ENCODE peak calls at places on chromosomes 4 and X, in five cellular contexts. V is uterus, R is HepG2, J is ascending aorta, F is A673. Q is an unnamed sample.

GRCh38 chrX:69027181-69028005 is 137.9 kb downstream of the PJA1 start:
- DNase-seq in F (no peak), J (peak; percentile 44), R (no peak), V (no peak), Q (no peak)

GRCh38 chr4:120839624-120839973 is 82.9 kb downstream of the PRDM5 start:
- DNase-seq in F (no peak), R (no peak), J (no peak), V (no peak), Q (no peak)

GRCh38 chr4:89509708-89510269 is 202.2 kb upstream of the GPRIN3 start:
- DNase-seq in J (no peak), R (no peak), F (no peak), V (no peak), Q (no peak)

GRCh38 chr4:78417603-78418002 is 134.0 kb upstream of the ANXA3 start:
- DNase-seq in F (no peak), J (no peak), R (no peak), V (no peak), Q (no peak)

GRCh38 chr4:84070293-84070692 is 428.8 kb downstream of the NKX6-1 start:
- DNase-seq in V (no peak), J (no peak), F (peak; percentile 4), R (no peak), Q (no peak)

GRCh38 chr4:139968831-139969230 is 185.2 kb downstream of the MAML3 start:
- DNase-seq in J (no peak), F (no peak), V (no peak), R (no peak), Q (no peak)

GRCh38 chr4:165325732-165326512 is 1.5 kb upstream of the MSMO1 start:
- DNase-seq in F (peak; percentile 18), R (peak; percentile 49), V (no peak), J (no peak), Q (no peak)

GRCh38 chrX:153475751-153476281 is 5.4 kb upstream of the HAUS7 start:
- DNase-seq in R (no peak), J (no peak), F (no peak), V (no peak), Q (no peak)

GRCh38 chr4:61805979-61806378 is 605.9 kb downstream of the ADGRL3 start:
- DNase-seq in J (no peak), F (no peak), R (no peak), V (no peak), Q (no peak)

GRCh38 chr4:77149789-77150188 is 7.2 kb upstream of the CCNG2 start:
- DNase-seq in F (no peak), V (no peak), R (no peak), J (no peak), Q (no peak)

DNA sequence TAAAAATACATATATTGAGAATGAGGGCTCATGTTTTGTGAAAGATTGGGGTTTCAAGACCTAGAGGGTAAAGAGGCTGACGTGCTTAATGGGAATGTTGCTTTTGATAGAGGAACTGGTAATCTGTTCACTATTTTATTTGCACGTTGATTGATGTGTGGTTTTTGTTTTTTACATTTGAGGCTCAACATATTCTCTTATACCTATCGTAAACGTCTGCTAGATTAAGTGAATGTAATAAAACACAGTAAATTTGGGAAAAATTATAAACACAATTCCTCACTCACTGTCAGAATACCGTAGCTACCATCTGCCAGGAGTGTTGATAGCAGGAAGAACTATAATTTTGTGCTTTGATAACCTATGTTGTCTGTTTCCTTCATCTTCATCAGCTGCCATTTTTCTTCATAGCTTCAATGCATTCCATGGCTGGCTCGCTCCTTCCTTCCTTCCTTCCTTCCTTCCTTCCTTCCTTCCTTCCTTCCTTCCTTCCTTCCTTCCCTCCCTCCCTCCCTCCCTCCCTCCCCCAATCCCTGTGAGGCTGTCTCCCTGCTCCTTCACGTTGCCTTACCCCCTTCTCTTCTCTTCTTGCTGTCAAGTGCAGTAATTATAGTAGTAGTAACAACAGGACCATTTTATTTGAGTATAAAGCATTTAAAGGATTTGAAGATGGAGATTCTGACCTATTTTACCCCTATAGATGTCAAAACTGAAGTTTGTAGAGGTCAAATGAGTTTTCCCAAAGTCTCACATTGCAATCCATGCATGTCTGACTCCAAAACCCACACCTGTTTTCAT is 20.3 kb downstream of the KIT start:
- DNase-seq in V (no peak), F (peak; percentile 74), J (no peak), R (no peak), Q (no peak)
- H3K27ac ChIP-seq in V (no peak overlapping the region), F (peak overlapping the region; percentile 93), J (no peak overlapping the region), R (no peak overlapping the region), Q (no peak overlapping the region)

GRCh38 chr4:24576276-24576675 is 8.1 kb downstream of the DHX15 start:
- DNase-seq in F (no peak), J (no peak), R (no peak), V (no peak), Q (no peak)

GRCh38 chr4:24574256-24574655 is 10.1 kb downstream of the DHX15 start:
- DNase-seq in R (no peak), F (no peak), V (no peak), J (no peak), Q (no peak)

GRCh38 chr4:24570172-24570571 is 14.2 kb downstream of the DHX15 start:
- DNase-seq in F (no peak), J (no peak), V (no peak), R (no peak), Q (no peak)

GRCh38 chr4:24570574-24571236 is 13.6 kb downstream of the DHX15 start:
- DNase-seq in R (no peak), J (no peak), V (no peak), F (no peak), Q (no peak)

DNA sequence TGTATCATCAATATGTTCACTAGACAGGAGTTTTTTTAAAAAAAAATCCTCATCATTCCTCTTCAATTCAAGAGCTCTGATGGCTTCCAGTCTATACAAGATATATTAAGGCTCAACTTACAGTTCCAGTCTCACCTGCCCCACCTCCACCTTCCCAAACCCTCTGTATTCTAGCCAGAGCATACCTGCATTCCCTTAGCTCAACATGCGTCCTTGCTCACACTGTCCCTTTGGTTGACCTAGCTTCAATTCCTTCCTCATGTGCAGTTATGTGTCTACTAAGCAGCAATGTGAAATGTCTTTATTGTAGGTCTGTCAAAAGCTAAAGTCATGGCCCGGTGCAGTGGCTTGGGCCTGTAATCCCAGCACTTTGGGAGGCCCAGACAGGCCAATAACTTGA is 10.8 kb downstream of the DHX15 start:
- DNase-seq in F (no peak), R (no peak), V (no peak), J (no peak), Q (no peak)
- H3K27ac ChIP-seq in F (no peak overlapping the region), R (no peak overlapping the region), V (no peak overlapping the region), J (no peak overlapping the region), Q (no peak overlapping the region)

GRCh38 chr4:95546866-95547707 is 1.7 kb downstream of the UNC5C start:
- DNase-seq in V (no peak), R (no peak), F (no peak), J (no peak), Q (no peak)
- H3K27ac ChIP-seq in V (peak overlapping the region; percentile 76), R (no peak overlapping the region), F (no peak overlapping the region), J (peak overlapping the region; percentile 96), Q (peak overlapping the region; percentile 96)

DNA sequence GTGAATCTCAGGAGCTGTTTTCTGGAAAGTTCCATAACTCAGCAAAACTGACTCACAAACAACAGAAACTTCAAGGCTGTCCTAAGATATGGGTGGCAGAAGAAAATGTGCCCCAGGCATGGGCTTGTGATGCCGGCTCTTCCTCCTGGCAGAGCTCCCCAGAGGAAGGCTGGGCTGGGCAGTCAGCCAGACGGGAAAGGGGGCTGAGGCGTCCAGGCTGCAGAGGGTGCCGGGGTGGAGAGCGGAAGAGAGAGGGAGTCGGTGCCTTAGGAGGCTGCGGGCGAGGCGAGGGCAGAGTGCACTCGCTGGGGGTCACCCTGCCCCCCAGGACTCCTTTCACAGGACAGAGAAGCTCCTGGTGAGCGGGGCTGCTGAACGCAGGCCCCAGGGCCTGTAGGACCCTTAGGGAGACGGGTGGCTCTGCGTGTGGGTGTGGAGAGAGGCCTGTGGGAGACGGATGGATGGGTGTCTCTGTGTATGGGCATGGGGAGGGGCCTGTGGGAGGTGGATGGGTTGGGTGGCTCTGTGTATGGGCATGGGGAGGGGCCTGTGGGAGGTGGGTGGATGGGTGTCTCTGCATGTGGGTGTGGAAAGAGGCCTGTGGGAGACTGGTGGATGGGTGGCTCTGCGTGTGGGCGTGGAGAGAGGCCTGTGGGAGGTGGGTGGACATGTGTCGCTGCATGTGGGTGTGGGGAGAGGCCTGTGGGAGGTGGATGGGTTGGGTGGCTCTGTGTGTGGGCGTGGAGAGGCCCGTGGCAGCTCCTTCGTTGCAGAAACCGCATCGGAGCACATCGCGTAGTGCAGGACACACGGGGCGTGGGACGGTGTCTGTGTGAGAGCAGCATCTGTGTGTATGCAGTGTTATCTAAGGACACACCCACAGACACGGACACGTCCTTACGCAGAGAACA is 15.9 kb downstream of the PCGF3 start:
- DNase-seq in F (peak; percentile 81), R (no peak), V (peak; percentile 49), J (no peak), Q (no peak)
- H3K27ac ChIP-seq in F (peak overlapping the region; percentile 59), R (no peak overlapping the region), V (peak overlapping the region; percentile 65), J (no peak overlapping the region), Q (peak overlapping the region; percentile 17)

DNA sequence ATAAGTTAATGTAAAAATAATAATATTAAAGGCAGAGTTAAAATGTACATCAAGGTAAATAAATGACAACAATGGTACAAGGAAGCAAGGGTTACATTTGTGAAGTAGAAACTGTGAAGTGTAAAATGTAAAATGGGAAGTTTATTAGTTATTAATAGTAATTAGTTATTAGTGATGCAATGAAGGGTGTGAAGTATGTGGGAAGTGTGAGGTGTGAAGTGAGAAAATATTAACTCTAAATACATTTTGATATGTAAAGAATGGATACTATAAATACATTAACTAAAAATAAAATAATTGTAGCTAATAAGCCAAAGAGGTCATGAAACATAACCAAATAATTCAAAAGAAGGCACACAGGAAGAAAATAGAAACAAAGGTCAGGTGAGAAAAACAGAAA is 316.4 kb downstream of the GBA3 start:
- DNase-seq in J (no peak), R (no peak), V (no peak), F (no peak), Q (no peak)
- H3K27ac ChIP-seq in J (no peak overlapping the region), R (no peak overlapping the region), V (no peak overlapping the region), F (no peak overlapping the region), Q (no peak overlapping the region)

GRCh38 chr4:123588631-123589223 is 192.1 kb downstream of the SPRY1 start:
- DNase-seq in V (no peak), J (no peak), R (peak; percentile 86), F (no peak), Q (no peak)
- H3K27ac ChIP-seq in V (peak overlapping the region; percentile 44), J (peak overlapping the region; percentile 84), R (no peak overlapping the region), F (no peak overlapping the region), Q (no peak overlapping the region)

GRCh38 chr4:118288097-118288496 is 64.7 kb downstream of the PRSS12 start:
- DNase-seq in V (no peak), F (no peak), R (no peak), J (no peak), Q (no peak)
- H3K27ac ChIP-seq in V (no peak overlapping the region), F (no peak overlapping the region), R (no peak overlapping the region), J (no peak overlapping the region), Q (no peak overlapping the region)

GRCh38 chr4:177444911-177445736 is 2.9 kb upstream of the AGA start:
- DNase-seq in V (no peak), F (no peak), R (no peak), J (no peak), Q (no peak)
- H3K27ac ChIP-seq in V (no peak overlapping the region), F (no peak overlapping the region), R (no peak overlapping the region), J (no peak overlapping the region), Q (no peak overlapping the region)

Q was measured in substantia nigra.